ENCODE peak calls at places on chromosome 15, in four cellular contexts. Q is adrenal gland, Y is endodermal cell, G is colonic mucosa. V is an unnamed sample.
A peak's percentile ranks its signal among the peaks of the same experiment; 100 is the strongest.

GRCh38 chr15:70289191-70289955 is 191.7 kb upstream of the TLE3 start:
- DNase-seq in Q (peak; percentile 46), Y (peak; percentile 75), G (no peak), V (peak; percentile 85)

GRCh38 chr15:63600001-63600645 is 2.9 kb downstream of the FBXL22 start:
- DNase-seq in Q (peak; percentile 77), Y (peak; percentile 84), G (peak; percentile 54), V (peak; percentile 37)

GRCh38 chr15:89332446-89332845 is 2.2 kb downstream of the POLG start:
- DNase-seq in Q (no peak), Y (peak; percentile 76), G (no peak), V (peak; percentile 32)

GRCh38 chr15:65414841-65415621 is 7.7 kb downstream of the IGDCC4 start:
- DNase-seq in Q (no peak), Y (peak; percentile 94), G (no peak), V (peak; percentile 84)

GRCh38 chr15:83275412-83275811 is 9.1 kb downstream of the BNC1 start:
- DNase-seq in Q (no peak), Y (no peak), G (no peak), V (no peak)

GRCh38 chr15:77181305-77182074 is 110.6 kb upstream of the TSPAN3 start:
- DNase-seq in Q (no peak), Y (no peak), G (no peak), V (no peak)

GRCh38 chr15:82680200-82681102 is 29.2 kb downstream of the AP3B2 start:
- DNase-seq in Q (peak; percentile 75), Y (peak; percentile 96), G (peak; percentile 67), V (no peak)

GRCh38 chr15:61195116-61196002 is 33.7 kb downstream of the RORA start:
- DNase-seq in Q (no peak), Y (peak; percentile 49), G (peak; percentile 21), V (peak; percentile 21)

GRCh38 chr15:77144492-77145070 is 73.7 kb upstream of the TSPAN3 start:
- DNase-seq in Q (no peak), Y (no peak), G (no peak), V (peak; percentile 97)

GRCh38 chr15:40793216-40793989 is 13.5 kb upstream of the ZFYVE19 start:
- DNase-seq in Q (peak; percentile 96), Y (no peak), G (peak; percentile 92), V (peak; percentile 95)

GRCh38 chr15:56741541-56741940 is 8.2 kb upstream of the ZNF280D start:
- DNase-seq in Q (no peak), Y (no peak), G (no peak), V (no peak)

GRCh38 chr15:85276508-85276907 is 103.9 kb upstream of the AKAP13 start:
- DNase-seq in Q (no peak), Y (no peak), G (no peak), V (no peak)

GRCh38 chr15:58545307-58546065 is 113.7 kb downstream of the LIPC start:
- DNase-seq in Q (peak; percentile 47), Y (peak; percentile 22), G (no peak), V (no peak)

GRCh38 chr15:58070801-58071418 is 5.4 kb upstream of the ALDH1A2 start:
- DNase-seq in Q (peak; percentile 76), Y (peak; percentile 84), G (peak; percentile 61), V (peak; percentile 73)

GRCh38 chr15:61232266-61232665 is 3.2 kb upstream of the RORA start:
- DNase-seq in Q (no peak), Y (no peak), G (no peak), V (no peak)

GRCh38 chr15:71806452-71806931 is 3.9 kb upstream of the NR2E3 start:
- DNase-seq in Q (peak; percentile 71), Y (peak; percentile 75), G (no peak), V (peak; percentile 43)

GRCh38 chr15:77031376-77032050 is 36.6 kb downstream of the PSTPIP1 start:
- DNase-seq in Q (peak; percentile 53), Y (peak; percentile 53), G (peak; percentile 30), V (no peak)

GRCh38 chr15:40252438-40253178 is 13.7 kb downstream of the PAK6 start:
- DNase-seq in Q (peak; percentile 68), Y (peak; percentile 84), G (peak; percentile 73), V (peak; percentile 29)

GRCh38 chr15:38487383-38487782 is 33.5 kb downstream of the FAM98B start:
- DNase-seq in Q (no peak), Y (no peak), G (no peak), V (no peak)

GRCh38 chr15:95715116-95715888 is 615.2 kb upstream of the NR2F2 start:
- DNase-seq in Q (no peak), Y (no peak), G (no peak), V (no peak)

GRCh38 chr15:65087411-65087810 is 10.9 kb downstream of the KBTBD13 start:
- DNase-seq in Q (no peak), Y (no peak), G (no peak), V (no peak)

GRCh38 chr15:91525746-91526145 is 327.8 kb upstream of the SLCO3A1 start:
- DNase-seq in Q (no peak), Y (no peak), G (no peak), V (no peak)

GRCh38 chr15:57994468-57995154 is 70.9 kb downstream of the ALDH1A2 start:
- DNase-seq in Q (no peak), Y (no peak), G (no peak), V (no peak)

GRCh38 chr15:98868564-98868963 is 139.0 kb downstream of the PGPEP1L start:
- DNase-seq in Q (no peak), Y (no peak), G (no peak), V (no peak)

GRCh38 chr15:101052031-101052620 is 133.0 kb downstream of the LRRK1 start:
- DNase-seq in Q (no peak), Y (peak; percentile 46), G (no peak), V (peak; percentile 9)

GRCh38 chr15:101024111-101024695 is 105.0 kb downstream of the LRRK1 start:
- DNase-seq in Q (peak; percentile 59), Y (peak; percentile 10), G (peak; percentile 22), V (no peak)

GRCh38 chr15:78507831-78508160 is 419 bp downstream of the HYKK start:
- DNase-seq in Q (no peak), Y (no peak), G (no peak), V (no peak)

GRCh38 chr15:42121667-42122066 is 27.3 kb upstream of the PLA2G4D start:
- DNase-seq in Q (no peak), Y (no peak), G (peak; percentile 46), V (no peak)

GRCh38 chr15:74245342-74245931 is 9.3 kb downstream of the CCDC33 start:
- DNase-seq in Q (peak; percentile 69), Y (peak; percentile 94), G (no peak), V (peak; percentile 45)

GRCh38 chr15:101047301-101047781 is 128.2 kb downstream of the LRRK1 start:
- DNase-seq in Q (peak; percentile 66), Y (peak; percentile 65), G (peak; percentile 12), V (no peak)

GRCh38 chr15:63969652-63970421 is 76.4 kb downstream of the DAPK2 start:
- DNase-seq in Q (no peak), Y (peak; percentile 44), G (peak; percentile 91), V (no peak)

GRCh38 chr15:51499379-51499976 is 123.1 kb downstream of the DMXL2 start:
- DNase-seq in Q (no peak), Y (no peak), G (no peak), V (peak; percentile 67)
- TF ChIP-seq CTCF in Q (no peak), Y (peak; percentile 87), G (peak; percentile 26), V (peak; percentile 69)

GRCh38 chr15:81285461-81285860 is 38.5 kb downstream of the STARD5 start:
- DNase-seq in Q (peak; percentile 23), Y (no peak), G (no peak), V (no peak)
- H3K36me3 ChIP-seq in Q (no peaks in the 10 kb centered on the region), Y (no peaks in the 10 kb centered on the region), G (no peaks in the 10 kb centered on the region), V (no peaks in the 10 kb centered on the region)

DNA sequence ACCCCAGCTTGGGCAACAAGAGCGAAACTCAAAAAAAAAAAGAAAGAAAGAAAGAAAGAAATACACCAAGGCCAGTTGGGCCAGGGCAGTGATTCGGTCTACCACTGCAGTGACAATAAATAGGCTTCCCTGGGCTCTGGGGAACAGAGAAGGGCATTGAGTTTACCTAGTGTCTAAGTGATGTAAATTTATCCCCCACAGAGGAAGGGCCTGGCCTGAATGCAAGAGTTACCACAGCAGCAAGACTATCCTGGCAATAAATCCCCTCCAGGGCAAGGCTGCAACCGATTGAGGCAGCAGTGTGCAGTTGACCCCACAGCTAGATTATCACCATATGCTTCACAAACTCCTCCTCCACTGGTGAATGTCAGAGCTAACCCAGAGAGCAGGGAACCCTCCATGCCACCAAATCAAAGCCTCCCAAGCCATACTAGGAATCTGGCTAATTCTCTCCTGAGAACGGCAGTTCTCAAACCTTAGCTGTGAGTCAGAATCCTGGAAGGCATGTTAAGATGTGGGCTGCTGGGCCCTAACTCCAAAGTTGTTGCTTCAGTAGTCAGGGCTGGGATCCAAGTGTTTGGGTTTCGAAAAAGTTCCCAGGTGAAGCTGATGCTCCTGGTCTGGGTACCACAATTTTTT is 64.3 kb upstream of the GATM start:
- DNase-seq in Q (no peak), Y (no peak), G (no peak), V (no peak)
- TF ChIP-seq CTCF in Q (no peak), Y (no peak), G (no peak), V (no peak)

GRCh38 chr15:75356539-75356938 is 9.7 kb downstream of the NEIL1 start:
- DNase-seq in Q (no peak), Y (no peak), G (no peak), V (no peak)

GRCh38 chr15:75356006-75356405 is 9.2 kb downstream of the NEIL1 start:
- DNase-seq in Q (no peak), Y (no peak), G (no peak), V (no peak)

GRCh38 chr15:75354454-75354853 is 7.6 kb downstream of the NEIL1 start:
- DNase-seq in Q (no peak), Y (no peak), G (no peak), V (no peak)

GRCh38 chr15:75353604-75354003 is 6.8 kb downstream of the NEIL1 start:
- DNase-seq in Q (no peak), Y (no peak), G (no peak), V (no peak)

DNA sequence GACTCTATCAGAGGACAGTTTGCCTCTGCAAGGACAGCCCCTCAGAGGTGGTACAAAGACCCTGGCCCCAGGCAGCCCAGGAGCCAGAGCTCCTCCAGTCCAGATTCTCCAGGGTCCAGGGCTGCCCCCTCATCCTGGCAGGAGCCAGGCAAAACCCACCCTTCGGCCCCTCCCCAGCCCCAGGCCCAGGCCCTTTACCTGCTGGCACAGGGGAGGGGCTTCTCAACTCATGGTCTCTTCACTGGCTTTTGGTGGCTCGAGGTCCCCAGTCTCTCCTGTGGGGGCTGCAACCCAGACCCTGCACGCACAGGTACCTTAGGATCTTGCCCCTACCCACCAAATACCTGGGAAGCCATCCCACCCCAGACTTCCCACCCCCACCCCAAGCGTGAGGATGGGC is 8.5 kb downstream of the NEIL1 start:
- DNase-seq in Q (no peak), Y (no peak), G (no peak), V (no peak)
- H3K36me3 ChIP-seq in Q (peaks cover 62% of the 10 kb centered on the region), Y (peaks cover 13% of the 10 kb centered on the region), G (no peaks in the 10 kb centered on the region), V (peaks cover 4% of the 10 kb centered on the region)

DNA sequence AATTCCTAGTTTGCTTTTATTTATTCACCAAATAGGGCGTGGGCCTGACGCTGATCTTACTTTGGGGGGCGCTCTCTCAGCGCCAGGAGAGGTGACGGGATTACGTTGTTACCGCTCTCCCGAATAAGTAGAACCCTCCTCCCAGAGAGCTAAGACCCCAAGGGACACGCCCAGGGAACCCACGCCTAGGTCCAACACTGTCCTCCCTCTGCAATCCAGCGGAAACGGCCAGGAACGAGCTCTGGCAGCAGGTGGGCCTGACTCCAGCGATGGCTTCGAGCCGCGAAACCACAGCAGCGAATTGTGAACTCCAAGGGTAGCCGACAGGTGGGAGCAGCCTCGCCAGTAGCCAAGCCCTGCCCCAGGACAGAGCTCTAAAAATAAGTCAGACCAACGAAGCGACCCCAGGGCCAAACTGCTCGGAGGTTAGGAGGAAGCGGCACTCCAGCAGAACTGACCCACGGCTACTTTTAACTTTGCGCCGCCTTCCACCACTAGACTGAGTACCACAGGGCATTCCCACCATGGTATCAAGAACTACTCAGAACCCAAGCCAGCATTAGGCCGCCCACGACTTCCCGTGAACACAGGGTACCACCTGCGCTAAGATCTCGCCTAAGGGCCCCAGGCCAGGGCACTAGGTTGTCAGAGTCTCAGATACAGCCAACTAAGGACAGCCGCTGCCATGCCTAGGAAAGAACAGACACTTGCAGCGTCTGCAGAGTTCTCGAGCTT is 1.6 kb upstream of the SIN3A start:
- DNase-seq in Q (peak; percentile 77), Y (peak; percentile 89), G (peak; percentile 58), V (peak; percentile 21)
- TF ChIP-seq CTCF in Q (no peak), Y (peak; percentile 54), G (no peak), V (peak; percentile 11)

V was measured in cardiac muscle cell.